ENCODE peak calls at places on chromosomes 5 and 9, in six cellular contexts. A, Y, U, Z, D and P are unnamed samples.

GRCh38 chr5:377326-377981 is 55.9 kb downstream of the AHRR start:
- DNase-seq in D (no peak), Z (no peak), U (no peak), A (no peak), Y (no peak), P (no peak)

GRCh38 chr9:86126998-86127972 is 27.9 kb upstream of the GOLM1 start:
- DNase-seq in Y (peak), A (peak), Z (peak), D (peak), U (peak), P (peak)

GRCh38 chr5:76391014-76391413 is 12.1 kb upstream of the IQGAP2 start:
- DNase-seq in Y (no peak), A (no peak), U (no peak), D (no peak), Z (no peak), P (no peak)

GRCh38 chr9:108786756-108787663 is 68.8 kb downstream of the ACTL7B start:
- DNase-seq in U (no peak), Z (no peak), Y (no peak), A (peak), D (no peak), P (no peak)

GRCh38 chr5:97986069-97986468 is 787.4 kb upstream of the RGMB start:
- DNase-seq in U (no peak), Z (no peak), D (peak), A (peak), Y (no peak), P (peak)

GRCh38 chr5:93311825-93312224 is 269.2 kb downstream of the NR2F1-AS1 start:
- DNase-seq in A (no peak), Z (no peak), Y (no peak), U (no peak), D (no peak), P (no peak)

GRCh38 chr5:129541648-129542251 is 81.7 kb downstream of the ADAMTS19 start:
- DNase-seq in U (peak), A (peak), Y (no peak), Z (no peak), D (no peak), P (peak)

GRCh38 chr5:74034738-74035137 is 408.7 kb downstream of the ARHGEF28 start:
- DNase-seq in U (no peak), A (no peak), Y (no peak), D (no peak), Z (no peak), P (no peak)

GRCh38 chr5:131610198-131611063 is 24.6 kb downstream of the RAPGEF6 start:
- DNase-seq in D (no peak), A (peak), U (peak), Y (no peak), Z (no peak), P (peak)

GRCh38 chr5:57834829-57835554 is 352.4 kb upstream of the ACTBL2 start:
- DNase-seq in A (no peak), U (peak), D (no peak), Y (no peak), Z (peak), P (no peak)

GRCh38 chr5:132354828-132355765 is 14.4 kb upstream of the SLC22A5 start:
- DNase-seq in A (no peak), D (no peak), Z (no peak), U (no peak), Y (no peak), P (no peak)

GRCh38 chr5:66337827-66338226 is 193.7 kb downstream of the SREK1 start:
- DNase-seq in Y (no peak), A (no peak), Z (no peak), D (no peak), U (no peak), P (no peak)

GRCh38 chr9:91428927-91429351 is 5.3 kb upstream of the NFIL3 start:
- DNase-seq in A (no peak), Y (no peak), D (no peak), Z (no peak), U (no peak), P (no peak)

GRCh38 chr9:91431485-91431884 is 7.9 kb upstream of the NFIL3 start:
- DNase-seq in U (no peak), A (no peak), Y (no peak), D (no peak), Z (no peak), P (no peak)

GRCh38 chr9:91428431-91428830 is 4.8 kb upstream of the NFIL3 start:
- DNase-seq in Y (no peak), Z (no peak), D (no peak), U (no peak), A (no peak), P (no peak)

GRCh38 chr9:91427873-91428272 is 4.2 kb upstream of the NFIL3 start:
- DNase-seq in Y (no peak), D (no peak), Z (no peak), A (peak), U (peak), P (no peak)

DNA sequence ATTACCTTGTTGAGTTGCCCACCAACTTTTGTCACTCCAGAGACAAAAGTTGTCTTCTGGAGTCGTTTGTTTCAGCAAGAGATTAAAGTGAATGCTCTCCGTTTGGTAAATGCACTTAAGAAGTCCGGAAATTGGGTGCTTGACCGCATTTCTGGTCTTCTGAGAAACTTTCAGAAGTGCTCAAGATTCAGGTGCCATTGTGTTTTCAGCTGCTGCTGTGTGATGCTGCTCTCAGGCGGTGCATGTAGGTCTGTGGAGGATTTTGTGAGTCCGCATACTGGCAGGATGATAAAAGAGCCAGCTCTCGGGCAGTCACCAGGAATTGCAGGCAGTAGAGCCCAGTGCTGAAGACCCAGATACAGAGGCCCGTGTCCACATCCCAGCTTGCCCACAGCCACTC is 5.9 kb upstream of the NFIL3 start:
- DNase-seq in U (no peak), Y (no peak), D (no peak), A (no peak), Z (no peak), P (no peak)
- TF ChIP-seq JUND in U (no peak), Y (no peak), D (no peak), A (no peak), Z (no peak), P (no peak)

DNA sequence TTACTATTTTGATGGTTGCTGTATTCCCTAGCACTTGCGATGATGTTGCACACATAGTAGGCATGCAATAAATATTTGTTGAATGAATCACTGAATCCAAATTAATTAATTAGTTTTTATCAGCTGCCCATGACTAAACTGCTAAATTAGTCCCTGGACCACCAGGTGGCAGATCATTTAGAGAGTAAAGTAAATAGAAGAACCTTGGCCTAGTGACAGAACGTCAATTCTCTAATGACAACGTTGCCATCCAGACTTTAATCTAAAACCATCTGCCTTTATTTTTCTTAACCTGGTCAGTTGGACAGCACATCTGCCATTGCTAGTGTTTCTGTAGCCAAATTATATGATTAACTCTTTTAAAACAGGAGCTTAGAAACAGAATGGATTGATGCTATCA is 457.5 kb downstream of the KIF4B start:
- DNase-seq in A (no peak), Z (no peak), D (no peak), Y (no peak), U (no peak), P (no peak)
- TF ChIP-seq JUND in A (no peak), Z (no peak), D (no peak), Y (no peak), U (no peak), P (no peak)

GRCh38 chr9:97038551-97038908 is 412 bp downstream of the CTSV start:
- DNase-seq in A (no peak), D (no peak), Y (no peak), Z (no peak), U (no peak), P (no peak)

GRCh38 chr9:97041898-97042297 is 3.0 kb upstream of the CTSV start:
- DNase-seq in Y (no peak), Z (no peak), D (no peak), U (no peak), A (no peak), P (peak)

GRCh38 chr9:97038909-97039781 is at the start of gene CTSV:
- DNase-seq in D (peak), Z (peak), A (peak), Y (peak), U (peak), P (peak)
- TF ChIP-seq JUND in D (no peak), Z (no peak), A (no peak), Y (no peak), U (no peak), P (no peak)

GRCh38 chr5:127068771-127069330 is 4.5 kb downstream of the C5orf63 start:
- DNase-seq in Z (no peak), U (no peak), D (no peak), A (no peak), Y (no peak), P (no peak)
- TF ChIP-seq JUND in Z (peak), U (no peak), D (no peak), A (no peak), Y (peak), P (no peak)

GRCh38 chr5:169876376-169876775 is 103.9 kb downstream of the INSYN2B start:
- DNase-seq in Y (no peak), A (no peak), U (no peak), Z (no peak), D (no peak), P (no peak)
- TF ChIP-seq JUND in Y (no peak), A (no peak), U (no peak), Z (no peak), D (no peak), P (no peak)

DNA sequence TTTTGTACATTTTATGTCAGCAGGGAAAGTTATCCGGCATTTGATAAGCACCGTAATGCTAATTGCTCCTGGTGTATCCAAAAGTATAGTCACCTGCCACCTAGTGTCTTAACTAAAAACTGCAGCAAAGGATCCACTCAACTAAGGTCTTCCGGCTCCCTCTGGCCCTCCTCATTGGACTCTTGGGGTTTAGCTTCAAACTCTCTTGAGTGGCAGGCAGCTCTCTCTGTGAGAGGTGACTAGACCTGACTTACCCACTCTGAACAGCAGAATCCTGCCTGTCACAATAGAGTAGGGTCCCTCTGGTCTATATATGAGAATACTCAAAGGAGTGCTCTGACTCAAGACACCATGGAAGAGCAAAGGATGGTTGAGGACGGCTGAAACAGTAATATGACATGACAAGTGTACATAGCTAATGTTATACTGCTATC is 60.3 kb upstream of the CAST start:
- DNase-seq in A (peak), U (peak), Y (peak), Z (peak), D (no peak), P (peak)
- TF ChIP-seq JUND in A (no peak), U (no peak), Y (no peak), Z (no peak), D (no peak), P (no peak)

GRCh38 chr5:137575211-137575610 is 76.1 kb upstream of the SPOCK1 start:
- DNase-seq in Y (no peak), U (no peak), Z (no peak), D (no peak), A (no peak), P (no peak)
- TF ChIP-seq JUND in Y (no peak), U (no peak), Z (no peak), D (no peak), A (no peak), P (no peak)

DNA sequence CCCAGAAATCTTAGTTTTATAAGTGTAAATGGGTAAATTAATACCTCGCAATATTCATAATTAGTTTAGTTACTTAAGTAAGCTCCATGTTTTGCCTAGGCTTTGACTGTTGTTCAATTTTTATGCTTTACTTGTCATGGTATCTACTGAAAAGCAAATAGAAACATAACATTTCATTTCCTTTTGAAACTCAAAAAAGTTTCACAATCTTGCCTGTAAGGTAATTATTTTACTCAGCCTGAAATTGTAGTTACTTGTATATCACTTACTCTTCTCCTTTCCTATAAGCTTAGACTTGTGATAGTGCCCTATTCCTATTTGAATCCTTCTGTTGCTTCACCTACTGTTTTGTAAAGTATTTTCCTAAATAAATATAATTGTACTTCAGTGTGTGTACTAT is 914.4 kb upstream of the COX7C start:
- DNase-seq in A (no peak), U (no peak), Y (no peak), Z (no peak), D (no peak), P (no peak)
- TF ChIP-seq JUND in A (no peak), U (no peak), Y (no peak), Z (no peak), D (no peak), P (no peak)

GRCh38 chr9:136823136-136824046 is 15.6 kb downstream of the RABL6 start:
- DNase-seq in Y (no peak), D (no peak), Z (no peak), A (no peak), U (no peak), P (no peak)
- TF ChIP-seq JUND in Y (no peak), D (no peak), Z (no peak), A (no peak), U (no peak), P (no peak)

GRCh38 chr5:146192571-146193043 is 10.2 kb upstream of the LARS1 start:
- DNase-seq in Y (no peak), Z (no peak), U (no peak), D (no peak), A (no peak), P (no peak)

GRCh38 chr5:146193291-146193690 is 10.1 kb upstream of the RBM27 start:
- DNase-seq in Z (no peak), A (no peak), Y (no peak), U (no peak), D (no peak), P (no peak)

GRCh38 chr5:146185161-146185560 is 2.7 kb upstream of the LARS1 start:
- DNase-seq in A (no peak), U (no peak), D (no peak), Z (no peak), Y (no peak), P (no peak)

DNA sequence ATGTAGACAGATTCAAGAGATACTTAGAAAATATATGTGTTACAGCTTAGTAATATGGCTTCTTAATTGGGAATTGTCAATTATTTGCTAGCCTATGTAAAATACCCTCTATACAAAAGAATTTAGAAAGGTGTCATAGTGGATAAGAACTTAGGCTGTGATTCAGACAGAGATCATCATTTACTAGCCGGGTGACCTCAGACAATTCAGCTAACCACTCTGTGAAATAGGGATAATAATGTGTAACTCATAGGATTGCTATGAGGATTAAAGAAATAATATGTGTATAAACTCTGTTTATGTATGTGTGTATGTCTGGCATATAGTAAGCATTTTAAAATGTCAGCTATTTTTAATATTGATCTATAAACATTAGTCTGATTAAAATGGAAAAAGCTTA is 5.9 kb upstream of the LARS1 start:
- DNase-seq in U (no peak), Z (no peak), A (no peak), Y (no peak), D (no peak), P (no peak)
- TF ChIP-seq JUND in U (no peak), Z (peak), A (no peak), Y (no peak), D (no peak), P (no peak)